ENCODE peak calls at places on chromosomes 12 and 14, in six cellular contexts. L, G, W, Z, F and E are unnamed samples.

GRCh38 chr12:109461049-109461845 is 15.9 kb downstream of the KCTD10 start:
- DNase-seq in L (no peak), G (no peak), W (peak; percentile 93), Z (no peak), F (no peak), E (peak; percentile 62)

GRCh38 chr14:65431951-65432350 is 19.4 kb downstream of the FUT8 start:
- DNase-seq in L (no peak), G (no peak), W (no peak), Z (no peak), F (peak; percentile 83), E (peak; percentile 33)

GRCh38 chr14:76551906-76552305 is 176.0 kb downstream of the ESRRB start:
- DNase-seq in L (peak; percentile 62), G (no peak), W (no peak), Z (no peak), F (no peak), E (no peak)

GRCh38 chr12:21975293-21975692 is 34.1 kb upstream of the ABCC9 start:
- DNase-seq in L (no peak), G (no peak), W (no peak), Z (no peak), F (no peak), E (no peak)

GRCh38 chr14:97692084-97692483 is 894.9 kb downstream of the VRK1 start:
- DNase-seq in L (no peak), G (no peak), W (no peak), Z (no peak), F (no peak), E (no peak)

GRCh38 chr14:94305620-94306019 is 12.6 kb upstream of the SERPINA10 start:
- DNase-seq in L (no peak), G (no peak), W (no peak), Z (no peak), F (no peak), E (no peak)

GRCh38 chr12:991350-992278 is 591 bp downstream of the ERC1 start:
- DNase-seq in L (peak; percentile 87), G (no peak), W (peak; percentile 32), Z (no peak), F (peak; percentile 37), E (peak; percentile 29)

GRCh38 chr14:103679351-103679750 is 35.9 kb downstream of the XRCC3 start:
- DNase-seq in L (peak; percentile 50), G (no peak), W (peak; percentile 28), Z (no peak), F (peak; percentile 45), E (no peak)

GRCh38 chr12:65408448-65408847 is 130.0 kb downstream of the MSRB3 start:
- DNase-seq in L (no peak), G (no peak), W (no peak), Z (no peak), F (no peak), E (no peak)

GRCh38 chr12:131449027-131449426 is 261.9 kb upstream of the SFSWAP start:
- DNase-seq in L (no peak), G (no peak), W (no peak), Z (no peak), F (no peak), E (no peak)

GRCh38 chr12:83817730-83818129 is 1094.9 kb downstream of the SLC6A15 start:
- DNase-seq in L (no peak), G (no peak), W (no peak), Z (no peak), F (no peak), E (no peak)

GRCh38 chr12:64568313-64568712 is 42.0 kb upstream of the RASSF3 start:
- DNase-seq in L (no peak), G (no peak), W (no peak), Z (no peak), F (no peak), E (no peak)

GRCh38 chr12:79982371-79983062 is 47.6 kb upstream of the PPP1R12A start:
- DNase-seq in L (no peak), G (no peak), W (no peak), Z (no peak), F (no peak), E (no peak)

GRCh38 chr14:82755923-82756322 is 1222.3 kb upstream of the SEL1L start:
- DNase-seq in L (no peak), G (no peak), W (no peak), Z (no peak), F (no peak), E (no peak)

GRCh38 chr12:172732-173161 is 41.2 kb downstream of the SLC6A12 start:
- DNase-seq in L (no peak), G (no peak), W (no peak), Z (no peak), F (no peak), E (no peak)

GRCh38 chr14:105313381-105314286 is 914 bp upstream of the PACS2 start:
- DNase-seq in L (peak; percentile 55), G (peak; percentile 57), W (peak; percentile 11), Z (no peak), F (peak; percentile 29), E (no peak)

GRCh38 chr14:56195727-56196126 is 77.5 kb downstream of the PELI2 start:
- DNase-seq in L (no peak), G (no peak), W (peak; percentile 49), Z (no peak), F (no peak), E (peak; percentile 58)

DNA sequence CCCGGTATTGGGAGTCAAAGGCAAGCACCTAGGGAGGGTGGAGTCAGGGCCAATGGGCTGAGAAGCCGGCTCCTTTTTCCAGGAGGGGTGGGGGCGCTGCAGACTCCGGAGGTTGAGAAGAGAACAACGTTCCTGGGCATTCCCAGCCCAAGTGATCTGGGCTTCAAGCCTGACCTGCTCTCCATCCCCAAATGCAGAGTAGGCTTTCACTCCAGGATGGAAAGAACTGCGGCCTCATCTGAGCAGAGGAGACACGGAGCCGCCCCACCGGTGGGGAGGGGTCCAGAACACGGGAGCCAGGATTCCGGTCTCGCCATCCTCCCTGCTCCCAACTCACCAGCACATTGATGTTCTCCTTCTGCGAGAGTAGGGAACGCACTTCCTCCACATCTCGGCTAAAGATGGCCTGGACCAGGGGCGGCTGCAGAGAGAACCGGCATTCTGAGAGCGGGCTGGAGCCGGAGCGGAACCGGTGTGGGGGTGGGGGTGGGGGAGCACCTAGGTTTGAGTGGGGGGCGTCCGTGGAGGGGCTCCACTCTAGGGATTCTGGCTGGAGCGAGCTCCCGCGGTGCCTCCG is 605 bp downstream of the ANKRD52 start:
- DNase-seq in L (peak; percentile 86), G (peak; percentile 41), W (peak; percentile 60), Z (no peak), F (peak; percentile 26), E (peak; percentile 11)
- H2BK5ac ChIP-seq in L (no peak overlapping the region), G (no peak overlapping the region), W (no peak overlapping the region), Z (peak overlapping the region; percentile 79), F (peak overlapping the region; percentile 78), E (peak overlapping the region; percentile 85)

GRCh38 chr12:20400003-20400402 is 31.7 kb downstream of the PDE3A start:
- DNase-seq in L (no peak), G (no peak), W (no peak), Z (no peak), F (no peak), E (no peak)

GRCh38 chr12:20395791-20396550 is 27.6 kb downstream of the PDE3A start:
- DNase-seq in L (no peak), G (no peak), W (no peak), Z (no peak), F (no peak), E (no peak)

GRCh38 chr12:20403230-20403629 is 34.9 kb downstream of the PDE3A start:
- DNase-seq in L (no peak), G (no peak), W (no peak), Z (no peak), F (no peak), E (no peak)

DNA sequence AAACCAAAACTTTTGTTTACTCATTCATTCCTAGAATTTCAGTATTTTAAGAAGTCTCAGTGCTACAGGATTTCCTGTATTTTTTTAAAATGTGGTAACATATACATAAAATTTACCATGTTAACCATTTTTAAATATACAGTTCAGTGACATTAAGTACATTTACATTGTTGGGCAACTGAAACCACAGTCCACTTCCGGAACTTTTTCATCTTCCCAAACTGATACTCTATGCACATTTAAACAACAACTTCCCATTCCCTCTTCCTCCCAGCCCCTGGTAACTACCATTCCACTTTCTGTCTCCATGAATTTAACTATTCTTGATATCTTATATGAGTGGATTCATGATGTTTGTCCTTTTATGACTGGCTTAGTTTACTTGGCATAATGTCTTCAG is 30.4 kb downstream of the PDE3A start:
- DNase-seq in L (no peak), G (no peak), W (no peak), Z (no peak), F (no peak), E (no peak)
- H2AFZ ChIP-seq in L (no peak overlapping the region), G (no peak overlapping the region), W (no peak overlapping the region), Z (no peak overlapping the region), F (no peak overlapping the region), E (no peak overlapping the region)

DNA sequence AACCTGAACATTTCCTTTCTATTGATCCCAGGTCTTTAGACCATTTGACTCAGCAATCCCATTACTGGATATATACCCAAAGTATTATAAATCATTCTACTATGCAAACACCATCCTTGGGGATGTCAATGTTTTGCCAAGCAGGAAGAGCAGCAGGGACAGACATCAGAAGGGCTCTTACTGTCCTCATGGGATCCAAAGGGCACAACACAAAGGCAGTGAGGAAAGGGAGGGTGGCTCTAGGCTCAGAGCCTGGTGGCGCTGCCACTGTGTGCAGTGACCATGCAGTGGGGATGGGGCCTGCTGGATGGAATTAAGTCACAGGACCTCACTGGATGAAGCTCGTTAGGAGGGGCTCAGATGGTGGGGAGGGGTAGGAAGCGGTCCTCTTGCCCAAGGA is 12.6 kb upstream of the BDKRB2 start:
- DNase-seq in L (no peak), G (no peak), W (no peak), Z (no peak), F (no peak), E (no peak)
- H2BK5ac ChIP-seq in L (no peak overlapping the region), G (no peak overlapping the region), W (no peak overlapping the region), Z (peak overlapping the region; percentile 75), F (no peak overlapping the region), E (no peak overlapping the region)

GRCh38 chr12:53380797-53381738 is 1.1 kb downstream of the SP1 start:
- DNase-seq in L (peak; percentile 48), G (no peak), W (peak; percentile 73), Z (no peak), F (peak; percentile 71), E (peak; percentile 57)

GRCh38 chr12:53378222-53378621 is 1.8 kb upstream of the SP1 start:
- DNase-seq in L (no peak), G (no peak), W (no peak), Z (no peak), F (no peak), E (no peak)

GRCh38 chr12:53378705-53379388 is 1.1 kb upstream of the SP1 start:
- DNase-seq in L (no peak), G (no peak), W (no peak), Z (no peak), F (no peak), E (no peak)

GRCh38 chr12:53380104-53380796 is at the start of gene SP1:
- DNase-seq in L (peak; percentile 93), G (no peak), W (peak; percentile 93), Z (peak; percentile 73), F (peak; percentile 92), E (peak; percentile 93)

DNA sequence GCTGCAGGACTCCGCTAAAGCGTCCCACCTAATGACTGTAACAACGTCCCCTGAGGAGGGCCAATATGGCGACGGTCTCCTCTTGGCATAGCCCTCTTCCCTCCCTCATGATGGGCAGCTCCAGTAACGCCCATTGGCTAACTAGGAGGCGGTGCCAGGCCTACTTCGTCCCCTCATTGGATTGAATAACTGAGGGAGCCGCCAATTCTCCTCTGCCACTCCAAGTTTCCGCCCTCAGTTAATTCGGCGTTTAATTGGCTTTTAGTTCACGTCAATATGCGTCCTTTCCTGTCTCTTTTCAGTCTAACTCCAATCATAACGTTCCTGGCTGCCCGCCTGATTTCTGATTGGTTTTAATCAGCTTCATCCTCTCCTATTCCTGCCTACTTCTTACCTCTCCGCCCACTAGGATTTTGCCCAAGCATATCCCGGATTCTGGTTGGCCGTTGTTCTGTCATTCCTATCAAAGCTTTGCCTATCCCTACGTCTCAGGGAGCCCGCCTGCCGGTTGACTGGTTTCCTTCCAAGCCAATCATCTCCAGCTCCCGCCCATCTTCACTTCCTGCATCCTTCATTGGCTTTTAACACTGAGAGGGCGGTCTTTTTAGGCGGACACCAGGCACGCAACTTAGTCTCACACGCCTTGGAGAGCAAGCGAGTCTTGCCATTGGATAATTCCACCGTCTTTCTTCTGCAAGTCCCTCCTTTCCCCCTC is 430 bp upstream of the SP1 start:
- DNase-seq in L (peak; percentile 100), G (peak; percentile 100), W (peak; percentile 100), Z (peak; percentile 100), F (peak; percentile 100), E (peak; percentile 100)
- H2AFZ ChIP-seq in L (no peak overlapping the region), G (peak overlapping the region; percentile 55), W (no peak overlapping the region), Z (peak overlapping the region; percentile 74), F (peak overlapping the region; percentile 53), E (peak overlapping the region; percentile 92)